ENCODE peak calls at places on chromosomes 7 and 10, in seven cellular contexts. Y is transverse colon, A is heart right ventricle, N is SK-N-SH, O is Panc1, C is body of pancreas, U is upper lobe of right lung. Z is an unnamed sample.

GRCh38 chr7:26103541-26104070 is 48.4 kb upstream of the NFE2L3 start:
- DNase-seq in Y (no peak), A (no peak), N (no peak), O (no peak), C (no peak), U (no peak), Z (no peak)

GRCh38 chr7:73358590-73359275 is 30.8 kb downstream of the FKBP6 start:
- DNase-seq in Y (no peak), A (no peak), N (peak; percentile 39), O (no peak), C (peak; percentile 39), U (no peak), Z (no peak)

GRCh38 chr7:74083928-74084721 is 521 bp downstream of the LIMK1 start:
- DNase-seq in Y (peak; percentile 41), A (no peak), N (peak; percentile 91), O (no peak), C (no peak), U (peak; percentile 83), Z (peak; percentile 42)

GRCh38 chr10:78865931-78866717 is 202.6 kb upstream of the ZMIZ1 start:
- DNase-seq in Y (no peak), A (no peak), N (no peak), O (no peak), C (no peak), U (no peak), Z (no peak)

GRCh38 chr10:3873728-3874461 is 88.9 kb upstream of the KLF6 start:
- DNase-seq in Y (no peak), A (peak; percentile 31), N (peak; percentile 26), O (no peak), C (no peak), U (no peak), Z (no peak)

GRCh38 chr7:4707134-4707651 is 25.1 kb downstream of the FOXK1 start:
- DNase-seq in Y (no peak), A (no peak), N (no peak), O (no peak), C (no peak), U (no peak), Z (no peak)

GRCh38 chr7:33757563-33758165 is 147.7 kb upstream of the BMPER start:
- DNase-seq in Y (no peak), A (peak; percentile 31), N (peak; percentile 45), O (peak; percentile 22), C (peak; percentile 22), U (no peak), Z (no peak)

GRCh38 chr10:576130-576465 is 113.4 kb downstream of the DIP2C start:
- DNase-seq in Y (no peak), A (no peak), N (no peak), O (no peak), C (no peak), U (no peak), Z (no peak)

GRCh38 chr10:79182763-79183467 is 114.1 kb downstream of the ZMIZ1 start:
- DNase-seq in Y (no peak), A (no peak), N (no peak), O (no peak), C (peak; percentile 69), U (no peak), Z (no peak)

GRCh38 chr10:124523886-124524285 is 62.3 kb downstream of the LHPP start:
- DNase-seq in Y (no peak), A (no peak), N (no peak), O (no peak), C (no peak), U (no peak), Z (no peak)

GRCh38 chr10:129421399-129421798 is 45.6 kb upstream of the MGMT start:
- DNase-seq in Y (no peak), A (no peak), N (no peak), O (no peak), C (no peak), U (no peak), Z (no peak)

GRCh38 chr7:121504478-121504877 is 108.4 kb upstream of the FAM3C start:
- DNase-seq in Y (no peak), A (no peak), N (no peak), O (no peak), C (no peak), U (no peak), Z (no peak)

GRCh38 chr10:43806851-43807640 is 158.4 kb upstream of the ZNF32 start:
- DNase-seq in Y (no peak), A (no peak), N (no peak), O (no peak), C (no peak), U (no peak), Z (no peak)

GRCh38 chr7:50832744-50833143 is 50.0 kb upstream of the GRB10 start:
- DNase-seq in Y (no peak), A (no peak), N (no peak), O (peak; percentile 81), C (no peak), U (no peak), Z (no peak)

GRCh38 chr10:117884088-117884487 is 162.7 kb downstream of the RAB11FIP2 start:
- DNase-seq in Y (no peak), A (no peak), N (no peak), O (no peak), C (no peak), U (no peak), Z (no peak)

GRCh38 chr10:18906636-18907035 is 142.0 kb upstream of the MALRD1 start:
- DNase-seq in Y (no peak), A (no peak), N (no peak), O (no peak), C (no peak), U (no peak), Z (no peak)

GRCh38 chr10:44374155-44374554 is 10.7 kb downstream of the CXCL12 start:
- DNase-seq in Y (no peak), A (no peak), N (no peak), O (no peak), C (no peak), U (no peak), Z (peak; percentile 5)

DNA sequence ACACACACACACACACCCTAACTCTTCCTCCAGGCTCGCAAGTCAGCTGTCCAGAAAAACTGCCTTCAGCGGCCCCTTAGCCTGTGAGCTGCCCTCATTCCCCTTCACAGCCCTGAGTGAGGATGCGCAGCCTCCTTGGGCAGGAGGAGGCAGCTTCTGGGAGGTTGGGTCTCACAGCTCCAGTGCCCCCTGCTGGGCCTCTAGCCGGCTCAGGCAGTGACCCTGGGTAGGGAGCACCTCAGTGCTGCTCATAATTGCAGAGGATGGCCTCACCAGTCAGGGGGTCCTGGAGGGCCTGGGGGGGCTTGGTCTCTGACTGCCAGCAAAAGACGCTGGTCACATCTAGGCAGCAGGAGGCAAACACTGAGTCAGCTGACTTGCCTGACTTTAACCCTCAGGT is 43.7 kb downstream of the ZNF273 start:
- DNase-seq in Y (no peak), A (no peak), N (peak; percentile 87), O (no peak), C (no peak), U (peak; percentile 58), Z (no peak)
- H3K4me3 ChIP-seq in Y (no peak overlapping the region), A (no peak overlapping the region), N (peak overlapping the region; percentile 58), O (peak overlapping the region; percentile 47), C (no peak overlapping the region), U (no peak overlapping the region), Z (no peak overlapping the region)

GRCh38 chr7:48938539-48938938 is 14.2 kb downstream of the CDC14C start:
- DNase-seq in Y (no peak), A (peak; percentile 12), N (no peak), O (no peak), C (no peak), U (no peak), Z (no peak)
- H3K27me3 ChIP-seq in Y (no peaks in the 10 kb centered on the region), A (no peaks in the 10 kb centered on the region), N (no peaks in the 10 kb centered on the region), O (no peaks in the 10 kb centered on the region), C (no peaks in the 10 kb centered on the region), U (no peaks in the 10 kb centered on the region), Z (no peaks in the 10 kb centered on the region)

GRCh38 chr7:70893985-70894722 is 237.8 kb upstream of the GALNT17 start:
- DNase-seq in Y (no peak), A (no peak), N (no peak), O (no peak), C (no peak), U (no peak), Z (no peak)

GRCh38 chr7:70886547-70886946 is 245.4 kb upstream of the GALNT17 start:
- DNase-seq in Y (no peak), A (no peak), N (no peak), O (no peak), C (no peak), U (no peak), Z (no peak)

GRCh38 chr7:70893422-70893821 is 238.5 kb upstream of the GALNT17 start:
- DNase-seq in Y (no peak), A (no peak), N (no peak), O (no peak), C (no peak), U (no peak), Z (no peak)

GRCh38 chr7:70887186-70887585 is 244.8 kb upstream of the GALNT17 start:
- DNase-seq in Y (no peak), A (no peak), N (no peak), O (no peak), C (no peak), U (no peak), Z (no peak)

DNA sequence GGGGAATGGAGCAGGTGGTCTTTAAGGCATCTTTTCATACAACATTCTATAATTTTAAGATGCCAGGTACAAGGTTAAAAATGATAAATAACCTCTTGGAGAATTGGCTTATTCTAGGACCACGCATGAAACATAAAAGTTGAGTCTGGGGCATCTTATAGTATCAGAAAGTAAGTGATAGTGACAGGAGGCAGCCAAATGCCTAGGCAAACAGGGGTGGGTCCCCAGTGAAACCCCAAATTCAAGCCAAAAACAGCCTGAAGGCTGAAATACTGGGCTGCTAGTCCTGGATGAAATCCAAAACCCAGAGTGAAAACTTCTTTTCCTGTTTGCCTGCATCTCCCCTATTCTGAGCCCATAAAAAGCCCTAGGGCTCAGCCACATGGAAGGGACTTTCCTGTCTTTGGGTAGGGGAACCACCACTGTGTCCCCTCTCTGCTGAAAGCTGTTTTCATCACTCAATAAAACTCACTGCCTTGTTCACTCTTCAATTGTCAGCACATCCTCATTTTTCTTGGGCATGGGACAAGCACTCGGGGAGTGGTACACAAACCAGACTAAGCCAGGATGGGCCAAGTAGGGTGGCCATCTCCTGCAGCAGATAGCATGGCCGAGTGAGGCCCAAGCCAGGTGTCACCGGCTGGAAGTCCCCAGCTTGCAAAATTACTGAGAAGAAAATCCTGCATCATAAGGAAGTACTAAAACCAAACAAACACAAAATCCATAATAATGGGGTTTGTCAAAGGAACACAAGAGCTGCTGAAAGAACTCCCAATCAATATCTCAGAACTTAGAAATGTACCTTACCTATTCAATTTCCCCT is 241.6 kb upstream of the GALNT17 start:
- DNase-seq in Y (no peak), A (no peak), N (no peak), O (no peak), C (no peak), U (no peak), Z (no peak)
- H3K4me3 ChIP-seq in Y (no peak overlapping the region), A (no peak overlapping the region), N (no peak overlapping the region), O (no peak overlapping the region), C (no peak overlapping the region), U (no peak overlapping the region), Z (no peak overlapping the region)

GRCh38 chr7:135665072-135665471 is 2.8 kb downstream of the STMP1 start:
- DNase-seq in Y (no peak), A (no peak), N (no peak), O (no peak), C (no peak), U (no peak), Z (no peak)
- H3K27me3 ChIP-seq in Y (no peaks in the 10 kb centered on the region), A (no peaks in the 10 kb centered on the region), N (no peaks in the 10 kb centered on the region), O (no peaks in the 10 kb centered on the region), C (no peaks in the 10 kb centered on the region), U (no peaks in the 10 kb centered on the region), Z (no peaks in the 10 kb centered on the region)